ENCODE peak calls at places on chromosomes 4 and X, in seven cellular contexts. A is posterior vena cava, N is dorsolateral prefrontal cortex, C is A549, Q is heart right ventricle, B is frontal cortex, S is ACHN. J is an unnamed sample.

GRCh38 chr4:183417356-183417755 is 27.1 kb upstream of the CDKN2AIP start:
- DNase-seq in C (no peak), Q (no peak), B (no peak), A (no peak), N (no peak), S (no peak), J (no peak)

GRCh38 chr4:2363056-2363719 is 55.3 kb downstream of the ZFYVE28 start:
- DNase-seq in N (no peak), S (no peak), B (no peak), A (peak; percentile 54), C (no peak), Q (no peak), J (no peak)

GRCh38 chr4:48454591-48454990 is 28.6 kb upstream of the SLC10A4 start:
- DNase-seq in A (no peak), Q (no peak), B (no peak), N (no peak), C (no peak), S (no peak), J (no peak)

GRCh38 chrX:126929071-126929470 is 109.5 kb downstream of the PRR32 start:
- DNase-seq in B (no peak), S (no peak), A (no peak), Q (no peak), N (no peak), C (no peak), J (no peak)

GRCh38 chr4:188663369-188663768 is 524.1 kb downstream of the TRIML1 start:
- DNase-seq in A (no peak), B (no peak), Q (no peak), C (no peak), S (no peak), N (no peak), J (no peak)

GRCh38 chr4:8314691-8315255 is 45.2 kb downstream of the HTRA3 start:
- DNase-seq in C (no peak), S (no peak), Q (no peak), B (no peak), N (no peak), A (peak; percentile 57), J (no peak)

GRCh38 chr4:159446266-159446976 is 343.5 kb downstream of the RAPGEF2 start:
- DNase-seq in C (peak; percentile 64), N (no peak), A (no peak), Q (peak; percentile 16), S (peak; percentile 74), B (peak; percentile 63), J (peak; percentile 65)

GRCh38 chrX:57156397-57157049 is 19.3 kb upstream of the SPIN2A start:
- DNase-seq in C (peak; percentile 51), S (peak; percentile 30), Q (no peak), N (no peak), A (no peak), B (no peak), J (peak; percentile 54)

GRCh38 chr4:72286185-72286584 is 254.4 kb downstream of the NPFFR2 start:
- DNase-seq in S (peak; percentile 33), C (peak; percentile 2), A (no peak), N (no peak), B (no peak), Q (no peak), J (peak; percentile 24)

GRCh38 chrX:150766351-150767044 is 73.3 kb downstream of the MTMR1 start:
- DNase-seq in Q (no peak), A (no peak), N (no peak), S (no peak), B (no peak), C (peak; percentile 28), J (no peak)

GRCh38 chrX:130165181-130165702 is 399 bp downstream of the AIFM1 start:
- DNase-seq in B (no peak), C (no peak), N (no peak), S (peak; percentile 34), Q (no peak), A (peak; percentile 83), J (peak; percentile 39)

GRCh38 chrX:75230296-75230695 is 43.6 kb upstream of the UPRT start:
- DNase-seq in S (no peak), N (no peak), C (no peak), Q (no peak), A (no peak), B (no peak), J (no peak)